ENCODE peak calls at places on chromosomes 7 and 10, in four cellular contexts. One of them, this sample, is unnamed.
A peak's percentile ranks its signal among the peaks of the same experiment; 100 is the strongest.

GRCh38 chr10:125259651-125260050 is 99.3 kb upstream of the CTBP2 start:
- DNase-seq in GM12878: no peak
- DNase-seq in K562: no peak
- DNase-seq in HepG2: no peak
- DNase-seq in this sample: no peak

GRCh38 chr10:114611617-114612016 is 46.5 kb downstream of the ABLIM1 start:
- DNase-seq in GM12878: no peak
- DNase-seq in K562: no peak
- DNase-seq in HepG2: no peak
- DNase-seq in this sample: no peak

GRCh38 chr10:62072901-62073300 is 171.4 kb downstream of the ARID5B start:
- DNase-seq in GM12878: no peak
- DNase-seq in K562: no peak
- DNase-seq in HepG2: no peak
- DNase-seq in this sample: no peak

GRCh38 chr7:29040570-29040906 is 82.4 kb upstream of the TRIL start:
- DNase-seq in GM12878: no peak
- DNase-seq in K562: no peak
- DNase-seq in HepG2: no peak
- DNase-seq in this sample: no peak

GRCh38 chr7:148142660-148143248 is 447.8 kb upstream of the C7orf33 start:
- DNase-seq in GM12878: no peak
- DNase-seq in K562: no peak
- DNase-seq in HepG2: peak; percentile 26
- DNase-seq in this sample: peak; percentile 57

GRCh38 chr10:115094605-115095004 is 1.4 kb downstream of the ATRNL1 start:
- DNase-seq in GM12878: no peak
- DNase-seq in K562: no peak
- DNase-seq in HepG2: no peak
- DNase-seq in this sample: no peak

GRCh38 chr10:114662651-114663217 is 4.7 kb upstream of the ABLIM1 start:
- DNase-seq in GM12878: no peak
- DNase-seq in K562: no peak
- DNase-seq in HepG2: no peak
- DNase-seq in this sample: no peak

GRCh38 chr7:150737265-150738055 is at the start of gene GIMAP5:
- DNase-seq in GM12878: no peak
- DNase-seq in K562: no peak
- DNase-seq in HepG2: no peak
- DNase-seq in this sample: no peak

GRCh38 chr10:115417585-115418265 is 324.6 kb downstream of the ATRNL1 start:
- DNase-seq in GM12878: peak; percentile 4
- DNase-seq in K562: no peak
- DNase-seq in HepG2: peak; percentile 60
- DNase-seq in this sample: peak; percentile 78

GRCh38 chr7:22223841-22224240 is 133.1 kb downstream of the RAPGEF5 start:
- DNase-seq in GM12878: no peak
- DNase-seq in K562: no peak
- DNase-seq in HepG2: no peak
- DNase-seq in this sample: no peak

GRCh38 chr7:77866370-77866769 is 67.8 kb downstream of the PHTF2 start:
- DNase-seq in GM12878: no peak
- DNase-seq in K562: no peak
- DNase-seq in HepG2: no peak
- DNase-seq in this sample: no peak

GRCh38 chr10:84825330-84825729 is 496.9 kb downstream of the CCSER2 start:
- DNase-seq in GM12878: no peak
- DNase-seq in K562: no peak
- DNase-seq in HepG2: no peak
- DNase-seq in this sample: no peak

GRCh38 chr7:36272567-36273269 is 116.9 kb upstream of the ANLN start:
- DNase-seq in GM12878: no peak
- DNase-seq in K562: no peak
- DNase-seq in HepG2: peak; percentile 85
- DNase-seq in this sample: no peak

GRCh38 chr7:152341914-152342236 is 93.9 kb downstream of the KMT2C start:
- DNase-seq in GM12878: no peak
- DNase-seq in K562: no peak
- DNase-seq in HepG2: no peak
- DNase-seq in this sample: no peak

GRCh38 chr10:60185426-60185825 is 204.2 kb downstream of the ANK3 start:
- DNase-seq in GM12878: no peak
- DNase-seq in K562: no peak
- DNase-seq in HepG2: no peak
- DNase-seq in this sample: no peak

GRCh38 chr10:17544465-17544864 is 72.7 kb downstream of the HACD1 start:
- DNase-seq in GM12878: no peak
- DNase-seq in K562: no peak
- DNase-seq in HepG2: no peak
- DNase-seq in this sample: no peak

GRCh38 chr10:29140991-29141390 is 147.9 kb upstream of the LYZL1 start:
- DNase-seq in GM12878: no peak
- DNase-seq in K562: no peak
- DNase-seq in HepG2: no peak
- DNase-seq in this sample: no peak

GRCh38 chr7:151705744-151706567 is 171.0 kb downstream of the PRKAG2 start:
- DNase-seq in GM12878: no peak
- DNase-seq in K562: peak; percentile 48
- DNase-seq in HepG2: peak; percentile 30
- DNase-seq in this sample: peak; percentile 76

GRCh38 chr7:28488061-28488791 is 75.9 kb downstream of the CREB5 start:
- DNase-seq in GM12878: no peak
- DNase-seq in K562: no peak
- DNase-seq in HepG2: no peak
- DNase-seq in this sample: no peak

GRCh38 chr10:57692255-57692980 is 575.3 kb downstream of the IPMK start:
- DNase-seq in GM12878: no peak
- DNase-seq in K562: no peak
- DNase-seq in HepG2: no peak
- DNase-seq in this sample: no peak

GRCh38 chr10:60963441-60964256 is 19.7 kb upstream of the RHOBTB1 start:
- DNase-seq in GM12878: no peak
- DNase-seq in K562: no peak
- DNase-seq in HepG2: peak; percentile 25
- DNase-seq in this sample: no peak

GRCh38 chr10:104076743-104077160 is 8.9 kb downstream of the COL17A1 start:
- DNase-seq in GM12878: no peak
- DNase-seq in K562: no peak
- DNase-seq in HepG2: no peak
- DNase-seq in this sample: peak; percentile 47

GRCh38 chr10:45407542-45407941 is 33.5 kb downstream of the ALOX5 start:
- DNase-seq in GM12878: no peak
- DNase-seq in K562: peak; percentile 8
- DNase-seq in HepG2: no peak
- DNase-seq in this sample: no peak
- TF ChIP-seq FOXK2 in GM12878: no peak
- TF ChIP-seq FOXK2 in K562: no peak
- TF ChIP-seq FOXK2 in HepG2: no peak
- TF ChIP-seq FOXK2 in this sample: no peak

GRCh38 chr10:132302421-132302820 is 5.3 kb downstream of the STK32C start:
- DNase-seq in GM12878: no peak
- DNase-seq in K562: no peak
- DNase-seq in HepG2: no peak
- DNase-seq in this sample: no peak

GRCh38 chr10:132299381-132300336 is 8.1 kb downstream of the STK32C start:
- DNase-seq in GM12878: no peak
- DNase-seq in K562: no peak
- DNase-seq in HepG2: no peak
- DNase-seq in this sample: no peak

GRCh38 chr10:132301371-132302330 is 6.1 kb downstream of the STK32C start:
- DNase-seq in GM12878: no peak
- DNase-seq in K562: no peak
- DNase-seq in HepG2: no peak
- DNase-seq in this sample: no peak

GRCh38 chr10:132298038-132298935 is 9.5 kb downstream of the STK32C start:
- DNase-seq in GM12878: no peak
- DNase-seq in K562: no peak
- DNase-seq in HepG2: no peak
- DNase-seq in this sample: no peak

DNA sequence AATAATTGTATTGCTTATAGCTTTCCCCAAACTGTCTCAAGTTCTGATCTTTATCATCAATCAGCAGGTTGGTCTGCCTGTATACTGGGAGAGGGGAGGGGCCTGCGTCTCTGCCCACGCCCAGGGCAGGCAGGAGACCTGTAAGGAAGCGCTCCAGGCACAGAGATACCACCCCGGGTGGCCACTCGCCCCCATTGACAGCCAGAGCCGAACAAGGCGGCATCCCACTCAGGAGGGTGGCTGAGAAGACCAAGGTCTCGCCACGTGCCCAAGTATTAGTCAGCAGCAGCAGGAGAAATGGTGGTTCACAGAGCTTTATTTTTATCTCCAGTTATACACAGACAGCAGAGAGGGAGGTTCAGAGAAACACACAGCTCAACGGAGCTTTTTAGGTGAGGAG is 7.2 kb downstream of the STK32C start:
- DNase-seq in GM12878: no peak
- DNase-seq in K562: peak; percentile 29
- DNase-seq in HepG2: no peak
- DNase-seq in this sample: no peak
- TF ChIP-seq SP1 in GM12878: no peak
- TF ChIP-seq SP1 in K562: no peak
- TF ChIP-seq SP1 in HepG2: no peak
- TF ChIP-seq SP1 in this sample: no peak

DNA sequence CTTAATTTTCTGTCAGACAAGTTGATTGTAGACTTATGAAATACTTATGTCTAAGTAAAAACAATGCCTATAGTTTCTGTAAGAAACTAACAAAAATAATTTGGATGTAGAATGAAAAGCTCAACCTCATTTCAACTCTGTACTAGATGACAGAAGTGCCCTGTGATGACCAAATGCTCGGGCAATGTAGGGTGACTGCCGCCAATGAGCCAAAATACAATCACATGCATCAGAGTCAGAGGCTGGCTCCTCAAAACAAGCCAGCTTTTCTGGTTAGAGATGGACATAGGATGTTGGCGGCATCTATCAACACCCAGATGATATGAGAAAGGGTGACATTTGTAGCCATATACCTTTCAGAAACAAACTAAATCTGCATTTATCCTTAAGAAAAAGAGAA is 23.9 kb downstream of the LMOD2 start:
- DNase-seq in GM12878: no peak
- DNase-seq in K562: no peak
- DNase-seq in HepG2: no peak
- DNase-seq in this sample: no peak
- TF ChIP-seq FOXM1 in GM12878: no peak
- TF ChIP-seq FOXM1 in K562: no peak
- TF ChIP-seq FOXM1 in HepG2: no peak
- TF ChIP-seq FOXM1 in this sample: no peak

DNA sequence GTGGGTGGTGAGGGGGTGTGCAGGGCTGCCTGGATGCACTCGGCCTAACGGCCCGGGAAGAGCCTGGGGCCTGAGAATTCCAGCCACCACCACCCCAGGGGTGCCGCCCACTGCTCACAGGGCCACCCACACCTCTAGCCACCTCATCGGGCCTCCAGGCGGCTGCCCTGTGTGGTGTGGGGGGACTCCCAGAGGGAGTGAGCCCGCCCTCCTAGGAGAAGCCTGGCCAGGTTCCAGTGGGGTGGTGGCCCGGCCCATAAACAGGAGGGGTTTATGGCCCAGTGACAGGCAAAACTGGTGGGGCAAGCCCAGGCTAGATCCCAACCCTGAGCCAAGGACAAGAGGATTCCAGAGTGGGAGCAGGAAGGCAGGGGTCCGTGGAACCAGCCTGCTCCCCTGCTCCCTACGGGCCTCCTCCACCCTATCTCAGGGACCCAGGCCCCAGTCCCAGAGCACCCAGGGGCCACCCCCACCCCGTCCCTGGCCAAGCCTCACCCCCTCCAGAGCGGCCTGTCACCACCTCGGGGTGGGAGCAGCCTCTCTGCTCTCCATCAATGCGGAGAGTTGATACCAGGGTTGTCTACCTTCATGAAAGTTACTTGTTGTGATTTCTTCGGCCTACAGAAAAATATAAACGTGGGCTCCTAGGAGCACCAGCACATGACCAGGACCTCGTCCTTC is 20.2 kb upstream of the PDGFA start:
- DNase-seq in GM12878: no peak
- DNase-seq in K562: peak; percentile 76
- DNase-seq in HepG2: peak; percentile 90
- DNase-seq in this sample: no peak
- TF ChIP-seq FOXK2 in GM12878: no peak
- TF ChIP-seq FOXK2 in K562: no peak
- TF ChIP-seq FOXK2 in HepG2: no peak
- TF ChIP-seq FOXK2 in this sample: no peak

DNA sequence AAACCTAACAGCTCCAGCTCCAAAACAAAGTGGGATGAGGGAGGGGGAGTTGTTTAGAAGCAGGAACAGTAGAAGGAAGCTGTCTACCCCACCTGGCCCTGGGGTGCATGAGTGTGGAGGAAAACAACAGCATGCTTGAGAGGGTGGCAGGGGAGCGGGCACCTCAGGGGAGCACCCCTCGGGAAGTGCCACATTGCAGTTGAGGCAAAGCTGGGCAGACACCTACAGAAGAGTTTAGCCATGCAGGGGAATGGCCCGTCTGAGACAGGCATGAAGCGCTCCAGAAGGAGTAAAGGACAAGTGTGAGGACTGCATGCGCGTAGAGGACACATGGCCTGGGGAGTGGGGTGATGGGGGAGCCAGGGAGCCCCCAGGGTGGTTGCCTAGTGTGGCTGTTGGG is 18.1 kb downstream of the CHAT start:
- DNase-seq in GM12878: no peak
- DNase-seq in K562: no peak
- DNase-seq in HepG2: no peak
- DNase-seq in this sample: no peak
- TF ChIP-seq SP1 in GM12878: no peak
- TF ChIP-seq SP1 in K562: no peak
- TF ChIP-seq SP1 in HepG2: no peak
- TF ChIP-seq SP1 in this sample: no peak

GRCh38 chr7:30862987-30863693 is 48.5 kb upstream of the AQP1 start:
- DNase-seq in GM12878: no peak
- DNase-seq in K562: no peak
- DNase-seq in HepG2: no peak
- DNase-seq in this sample: no peak

GRCh38 chr7:30861612-30862011 is 50.0 kb upstream of the AQP1 start:
- DNase-seq in GM12878: no peak
- DNase-seq in K562: no peak
- DNase-seq in HepG2: no peak
- DNase-seq in this sample: no peak

GRCh38 chr7:30865077-30865476 is 46.6 kb upstream of the AQP1 start:
- DNase-seq in GM12878: no peak
- DNase-seq in K562: no peak
- DNase-seq in HepG2: no peak
- DNase-seq in this sample: no peak

GRCh38 chr7:30864146-30864545 is 47.5 kb upstream of the AQP1 start:
- DNase-seq in GM12878: no peak
- DNase-seq in K562: no peak
- DNase-seq in HepG2: no peak
- DNase-seq in this sample: no peak

GRCh38 chr7:30863694-30864011 is 48.0 kb upstream of the AQP1 start:
- DNase-seq in GM12878: no peak
- DNase-seq in K562: no peak
- DNase-seq in HepG2: no peak
- DNase-seq in this sample: no peak
- TF ChIP-seq FOXM1 in GM12878: no peak
- TF ChIP-seq FOXM1 in K562: no peak
- TF ChIP-seq FOXM1 in HepG2: no peak
- TF ChIP-seq FOXM1 in this sample: no peak